ENCODE peak calls at places on chromosomes 7 and 10, in eight cellular contexts. G, V, P, A, S, X, T and U are unnamed samples.

GRCh38 chr10:60974463-60975149 is 30.6 kb upstream of the RHOBTB1 start:
- DNase-seq in A (no peak), V (no peak), P (no peak), S (no peak), G (no peak), T (no peak), X (no peak), U (no peak)

GRCh38 chr7:112622159-112622715 is 141.4 kb downstream of the LSMEM1 start:
- DNase-seq in T (no peak), P (no peak), S (no peak), X (no peak), V (no peak), A (no peak), G (no peak), U (no peak)

GRCh38 chr10:43913676-43914235 is 265.1 kb upstream of the ZNF32 start:
- DNase-seq in X (no peak), T (no peak), V (no peak), S (no peak), G (no peak), A (no peak), P (no peak), U (no peak)

GRCh38 chr7:157496426-157497275 is 159.8 kb downstream of the DNAJB6 start:
- DNase-seq in G (peak), S (no peak), V (no peak), P (no peak), A (no peak), X (no peak), T (no peak), U (no peak)

GRCh38 chr10:99382181-99382580 is 48.2 kb downstream of the GOT1 start:
- DNase-seq in X (no peak), A (no peak), P (no peak), V (no peak), S (no peak), G (no peak), T (no peak), U (no peak)

GRCh38 chr10:104035107-104035816 is 50.4 kb downstream of the COL17A1 start:
- DNase-seq in G (no peak), V (no peak), A (no peak), S (no peak), T (peak), X (no peak), P (no peak), U (no peak)

GRCh38 chr10:15167411-15168295 is 840 bp downstream of the NMT2 start:
- DNase-seq in S (peak), T (peak), P (peak), V (peak), A (no peak), G (peak), X (peak), U (peak)

GRCh38 chr10:110324201-110324804 is 19.6 kb upstream of the SMNDC1 start:
- DNase-seq in G (no peak), V (no peak), X (no peak), P (no peak), S (no peak), T (no peak), A (no peak), U (peak)

GRCh38 chr10:124171561-124171960 is 78.2 kb upstream of the CHST15 start:
- DNase-seq in X (no peak), G (peak), P (no peak), S (no peak), V (no peak), A (no peak), T (no peak), U (no peak)

GRCh38 chr10:121088524-121088923 is 237.4 kb downstream of the WDR11 start:
- DNase-seq in G (no peak), A (no peak), P (no peak), S (no peak), T (no peak), X (no peak), V (no peak), U (peak)

GRCh38 chr7:142807855-142808460 is 37.2 kb downstream of the PRSS2 start:
- DNase-seq in A (no peak), P (no peak), S (no peak), V (no peak), T (no peak), X (no peak), G (no peak), U (no peak)

GRCh38 chr10:95391570-95392249 is 100.9 kb upstream of the PDLIM1 start:
- DNase-seq in A (no peak), P (no peak), G (no peak), V (no peak), X (peak), T (no peak), S (no peak), U (peak)

GRCh38 chr10:50577681-50578350 is 45.9 kb downstream of the SGMS1 start:
- DNase-seq in A (no peak), X (no peak), T (no peak), V (no peak), G (no peak), P (peak), S (no peak), U (peak)

GRCh38 chr10:69828115-69828870 is 26.6 kb downstream of the COL13A1 start:
- DNase-seq in G (no peak), A (no peak), X (no peak), V (no peak), P (peak), S (no peak), T (no peak), U (peak)

GRCh38 chr7:636396-636795 is 90.1 kb upstream of the DNAAF5 start:
- DNase-seq in A (no peak), S (no peak), T (no peak), P (no peak), X (peak), V (peak), G (no peak), U (no peak)

GRCh38 chr7:4959356-4959755 is 369 bp upstream of the MMD2 start:
- DNase-seq in T (peak), V (no peak), P (no peak), A (no peak), X (no peak), G (no peak), S (no peak), U (no peak)

GRCh38 chr7:118079369-118079768 is 104.6 kb upstream of the LSM8 start:
- DNase-seq in A (no peak), T (no peak), P (no peak), G (no peak), S (no peak), V (no peak), X (peak), U (no peak)

GRCh38 chr7:40721344-40721949 is 586.6 kb downstream of the SUGCT start:
- DNase-seq in X (no peak), A (no peak), V (no peak), G (no peak), T (no peak), P (no peak), S (no peak), U (no peak)

GRCh38 chr10:29028486-29028885 is 260.4 kb upstream of the LYZL1 start:
- DNase-seq in P (no peak), A (no peak), V (no peak), X (no peak), T (no peak), G (no peak), S (no peak), U (no peak)

GRCh38 chr7:21568762-21569161 is 25.9 kb downstream of the DNAH11 start:
- DNase-seq in S (no peak), A (no peak), V (no peak), X (peak), T (peak), P (peak), G (no peak), U (peak)